ENCODE peak calls at places on chromosomes 4 and X, in ten cellular contexts. H is A549; A is RPMI8226; R is sigmoid colon; M is T follicular helper cell; U is activated CD4-positive, alpha-beta T cell treated with anti-CD3 and anti-CD28 coated beads, Interleukin-2, amount 10 ng/mL, durations not matched to agents 7 days and 5 days; V is GM10248; T is GM06990; B is NCI-H748 treated with DMSO at 0.1 percent for 48 hours; D is anterior cingulate cortex. I is an unnamed sample.

GRCh38 chrX:135185795-135186443 is 14.7 kb upstream of the CT55 start:
- DNase-seq in R (no peak), M (no peak), B (peak), D (no peak), U (peak), T (no peak), H (peak), V (peak), A (peak), I (peak)

GRCh38 chrX:44012484-44013096 is 39.4 kb upstream of the NDP start:
- DNase-seq in R (peak), B (no peak), U (peak), H (peak), A (no peak), M (no peak), V (no peak), D (no peak), T (no peak), I (peak)

GRCh38 chr4:56038763-56039162 is 90.0 kb downstream of the CEP135 start:
- DNase-seq in U (no peak), M (no peak), A (no peak), T (no peak), D (peak), R (no peak), H (no peak), B (no peak), V (no peak), I (no peak)

GRCh38 chrX:133583825-133584224 is 168.5 kb upstream of the GPC4 start:
- DNase-seq in M (no peak), U (no peak), R (no peak), H (no peak), A (no peak), T (no peak), B (no peak), V (no peak), D (no peak), I (no peak)

GRCh38 chr4:177442623-177443155 is 452 bp upstream of the AGA start:
- DNase-seq in D (no peak), H (no peak), V (peak), R (no peak), T (peak), U (peak), A (no peak), B (peak), M (no peak), I (no peak)

GRCh38 chrX:151984328-151984727 is 9.9 kb upstream of the GABRE start:
- DNase-seq in H (no peak), V (no peak), T (no peak), D (no peak), R (no peak), M (no peak), B (no peak), U (no peak), A (no peak), I (peak)

GRCh38 chr4:128831526-128832252 is 22.2 kb downstream of the JADE1 start:
- DNase-seq in T (no peak), D (no peak), B (peak), A (no peak), M (no peak), H (no peak), V (peak), R (no peak), U (no peak), I (no peak)

GRCh38 chrX:19811807-19812604 is 75.4 kb downstream of the SH3KBP1 start:
- DNase-seq in A (no peak), H (no peak), T (peak), V (no peak), U (no peak), B (no peak), R (no peak), M (no peak), D (no peak), I (peak)

GRCh38 chrX:55451125-55451524 is 802 bp upstream of the MAGEH1 start:
- DNase-seq in H (no peak), B (no peak), V (no peak), M (no peak), D (no peak), R (no peak), A (no peak), T (no peak), U (no peak), I (no peak)

GRCh38 chr4:76989391-76990061 is 40.0 kb downstream of the SEPTIN11 start:
- DNase-seq in R (no peak), B (no peak), A (no peak), H (no peak), D (no peak), V (no peak), M (peak), T (no peak), U (peak), I (no peak)

I was measured in skeletal muscle cell.